ENCODE peak calls at places on chromosomes 4 and X, in ten cellular contexts. S, O, H, D, I, E, N, C, K and V are unnamed samples.

GRCh38 chrX:87425618-87426017 is 92.0 kb upstream of the KLHL4 start:
- DNase-seq in S (no peak), O (no peak), H (no peak), D (no peak), I (no peak), E (no peak), N (no peak), C (no peak), K (no peak), V (no peak)

GRCh38 chr4:8739357-8739756 is 132.3 kb downstream of the HMX1 start:
- DNase-seq in S (no peak), O (no peak), H (no peak), D (no peak), I (no peak), E (no peak), N (no peak), C (no peak), K (no peak), V (peak)

GRCh38 chrX:150856101-150856500 is 42.4 kb downstream of the CD99L2 start:
- DNase-seq in S (no peak), O (peak), H (peak), D (no peak), I (no peak), E (peak), N (no peak), C (no peak), K (no peak), V (no peak)

GRCh38 chr4:128600996-128601857 is 208.3 kb upstream of the JADE1 start:
- DNase-seq in S (peak), O (peak), H (peak), D (peak), I (peak), E (peak), N (peak), C (peak), K (no peak), V (no peak)

GRCh38 chr4:26105815-26106699 is 192.0 kb downstream of the SMIM20 start:
- DNase-seq in S (no peak), O (peak), H (peak), D (no peak), I (no peak), E (peak), N (no peak), C (no peak), K (no peak), V (no peak)

GRCh38 chrX:68695206-68695845 is 47.9 kb downstream of the STARD8 start:
- DNase-seq in S (no peak), O (no peak), H (no peak), D (no peak), I (no peak), E (no peak), N (peak), C (no peak), K (no peak), V (no peak)

GRCh38 chr4:14415146-14415545 is 587.1 kb upstream of the CPEB2 start:
- DNase-seq in S (no peak), O (peak), H (peak), D (no peak), I (no peak), E (peak), N (no peak), C (no peak), K (no peak), V (no peak)

GRCh38 chr4:125353131-125353530 is 38.4 kb downstream of the FAT4 start:
- DNase-seq in S (no peak), O (no peak), H (no peak), D (no peak), I (no peak), E (no peak), N (no peak), C (no peak), K (no peak), V (no peak)

GRCh38 chrX:1502241-1502640 is 34.7 kb downstream of the P2RY8 start:
- DNase-seq in S (no peak), O (no peak), H (no peak), D (no peak), I (no peak), E (no peak), N (no peak), C (no peak), K (no peak), V (peak)

GRCh38 chrX:28550331-28550872 is 36.8 kb upstream of the IL1RAPL1 start:
- DNase-seq in S (no peak), O (no peak), H (no peak), D (no peak), I (no peak), E (no peak), N (no peak), C (no peak), K (no peak), V (no peak)

GRCh38 chrX:49977319-49978090 is 55.1 kb downstream of the CLCN5 start:
- DNase-seq in S (no peak), O (no peak), H (no peak), D (no peak), I (no peak), E (no peak), N (no peak), C (no peak), K (no peak), V (no peak)

GRCh38 chr4:125838924-125839323 is 524.2 kb downstream of the FAT4 start:
- DNase-seq in S (no peak), O (peak), H (no peak), D (no peak), I (no peak), E (peak), N (no peak), C (no peak), K (no peak), V (no peak)

GRCh38 chr4:185304944-185305690 is 90.6 kb downstream of the LRP2BP start:
- DNase-seq in S (no peak), O (peak), H (peak), D (no peak), I (no peak), E (peak), N (no peak), C (no peak), K (no peak), V (no peak)

GRCh38 chrX:129787336-129788055 is 7.7 kb downstream of the SASH3 start:
- DNase-seq in S (no peak), O (no peak), H (no peak), D (no peak), I (no peak), E (no peak), N (no peak), C (no peak), K (no peak), V (no peak)

GRCh38 chr4:183172881-183173280 is 73.8 kb downstream of the WWC2 start:
- DNase-seq in S (no peak), O (no peak), H (no peak), D (no peak), I (no peak), E (no peak), N (no peak), C (no peak), K (no peak), V (no peak)

GRCh38 chrX:118528089-118528753 is 32.6 kb downstream of the DOCK11 start:
- DNase-seq in S (no peak), O (no peak), H (no peak), D (no peak), I (no peak), E (no peak), N (no peak), C (no peak), K (no peak), V (no peak)

GRCh38 chrX:128781506-128781905 is 729.3 kb upstream of the ACTRT1 start:
- DNase-seq in S (no peak), O (peak), H (no peak), D (peak), I (no peak), E (no peak), N (peak), C (peak), K (peak), V (no peak)

GRCh38 chr4:151692821-151693504 is 67.8 kb downstream of the GATB start:
- DNase-seq in S (no peak), O (no peak), H (no peak), D (no peak), I (no peak), E (peak), N (no peak), C (no peak), K (no peak), V (no peak)
- TF ChIP-seq CTCF in S (no peak), O (no peak), H (no peak), D (no peak), I (no peak), E (no peak), N (no peak), C (no peak), K (no peak), V (no peak)

GRCh38 chr4:169174247-169174646 is 96.5 kb downstream of the SH3RF1 start:
- DNase-seq in S (no peak), O (no peak), H (peak), D (no peak), I (no peak), E (no peak), N (no peak), C (no peak), K (no peak), V (no peak)
- TF ChIP-seq CTCF in S (no peak), O (no peak), H (peak), D (no peak), I (no peak), E (no peak), N (no peak), C (no peak), K (no peak), V (no peak)

GRCh38 chrX:12701625-12702024 is 89.6 kb upstream of the PRPS2 start:
- DNase-seq in S (peak), O (peak), H (peak), D (peak), I (no peak), E (peak), N (peak), C (peak), K (peak), V (no peak)
- TF ChIP-seq CTCF in S (peak), O (peak), H (peak), D (peak), I (no peak), E (peak), N (peak), C (peak), K (peak), V (no peak)

GRCh38 chrX:114626323-114626722 is 42.4 kb downstream of the HTR2C start:
- DNase-seq in S (no peak), O (peak), H (peak), D (no peak), I (no peak), E (peak), N (peak), C (peak), K (no peak), V (no peak)
- TF ChIP-seq CTCF in S (peak), O (peak), H (peak), D (no peak), I (no peak), E (peak), N (peak), C (peak), K (peak), V (no peak)